ENCODE peak calls at places on chromosomes 1 and 21, in six cellular contexts. O is CD4-positive, alpha-beta T cell; K is keratinocyte; U is K562; R is psoas muscle; B is WERI-Rb-1. D is an unnamed sample. For H3K27me3, the result is how much of the 10 kb centered on the place peaks cover.

GRCh38 chr1:178143730-178144343 is 49.9 kb downstream of the RASAL2 start:
- DNase-seq in B (no peak), K (no peak), R (no peak), U (no peak), O (no peak), D (no peak)

GRCh38 chr1:34283142-34283541 is 106.4 kb downstream of the C1orf94 start:
- DNase-seq in U (no peak), K (no peak), O (no peak), R (no peak), B (no peak), D (no peak)

GRCh38 chr1:205237526-205238484 is 10.1 kb downstream of the TMCC2 start:
- DNase-seq in B (no peak), R (no peak), K (no peak), O (no peak), U (peak), D (no peak)

GRCh38 chr21:39934895-39935294 is 67.7 kb downstream of the PCP4 start:
- DNase-seq in B (no peak), K (no peak), R (no peak), O (no peak), U (no peak), D (no peak)

GRCh38 chr21:30676737-30677136 is 34.1 kb downstream of the KRTAP20-3 start:
- DNase-seq in O (no peak), K (no peak), B (no peak), U (no peak), R (no peak), D (no peak)

GRCh38 chr1:160756617-160757206 is 17.7 kb downstream of the SLAMF7 start:
- DNase-seq in K (no peak), B (no peak), U (no peak), O (no peak), R (no peak), D (no peak)

GRCh38 chr1:92973203-92973907 is 12.1 kb upstream of the DIPK1A start:
- DNase-seq in K (no peak), O (no peak), R (no peak), B (no peak), U (no peak), D (no peak)

GRCh38 chr1:230342019-230342418 is 84.1 kb downstream of the PGBD5 start:
- DNase-seq in R (no peak), U (no peak), B (peak), K (no peak), O (no peak), D (no peak)

GRCh38 chr1:223189903-223190724 is 47.1 kb upstream of the TLR5 start:
- DNase-seq in O (peak), B (no peak), R (no peak), U (no peak), K (no peak), D (no peak)

GRCh38 chr1:155892801-155893200 is 18.3 kb downstream of the RIT1 start:
- DNase-seq in U (no peak), K (no peak), O (no peak), R (no peak), B (no peak), D (no peak)

DNA sequence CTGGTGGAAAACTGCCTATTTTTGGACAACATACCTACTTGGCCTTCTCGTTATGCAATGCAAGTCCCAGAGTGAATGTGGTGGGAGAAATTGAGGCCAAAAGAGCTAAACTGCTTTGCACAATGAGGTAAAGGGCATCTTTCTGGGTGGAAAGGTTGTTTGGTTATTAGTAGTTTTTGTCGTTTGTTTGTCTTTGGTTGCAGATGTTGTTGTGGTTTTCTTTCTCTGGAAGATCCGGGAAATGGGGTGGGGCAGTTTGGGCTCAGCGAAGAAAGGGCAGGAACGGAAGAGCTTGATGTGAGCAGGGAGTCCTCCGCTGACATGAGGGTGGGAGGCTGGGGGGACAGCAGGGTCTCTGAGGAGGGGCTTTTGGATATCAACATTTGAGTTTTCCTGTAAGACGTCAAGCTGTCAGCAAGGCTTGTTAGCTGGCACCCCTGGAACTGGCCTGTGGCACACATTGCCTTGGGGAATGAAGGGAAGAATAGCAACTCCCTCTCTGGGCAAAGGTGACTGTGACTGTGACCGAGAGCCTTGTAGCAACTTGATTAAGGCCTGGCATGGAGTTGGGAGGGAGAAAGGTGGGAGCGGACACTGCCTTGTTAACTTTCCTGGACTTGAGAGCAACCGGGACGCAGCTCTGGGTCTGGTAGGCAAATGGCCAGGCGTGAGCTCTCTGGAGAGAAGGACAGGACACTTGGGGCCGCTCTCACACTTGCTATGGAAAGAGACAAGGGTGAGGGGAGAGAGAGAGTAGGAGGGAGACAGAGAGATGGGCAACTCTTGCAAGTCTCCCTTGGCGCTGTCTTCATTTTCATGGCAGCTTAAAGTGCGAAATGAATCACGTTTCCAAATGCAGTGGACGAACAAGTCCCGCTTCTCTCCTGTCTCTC is 15.4 kb upstream of the OPRD1 start:
- DNase-seq in O (no peak), B (peak), K (no peak), U (no peak), R (no peak), D (no peak)
- TF ChIP-seq CTCF in O (no peak), B (peak), K (no peak), U (peak), R (no peak), D (no peak)

DNA sequence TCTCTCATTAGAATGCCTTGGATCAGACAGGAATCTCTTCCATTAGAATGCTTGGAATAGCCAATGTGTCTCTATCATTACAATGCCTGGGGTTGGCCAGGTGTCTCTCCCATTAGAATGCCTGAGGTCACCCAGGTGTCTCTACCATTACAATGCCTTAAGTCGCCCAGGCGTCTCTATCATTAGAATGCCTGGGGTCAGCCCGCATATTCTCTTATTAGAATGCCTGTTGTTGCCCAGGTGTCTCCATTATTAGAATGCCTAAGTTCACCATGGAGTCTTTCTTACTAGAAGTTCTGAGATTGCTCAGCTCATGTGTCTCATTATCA is 60.2 kb downstream of the RNF187 start:
- DNase-seq in R (no peak), U (no peak), O (no peak), B (no peak), K (no peak), D (no peak)
- H3K27me3 ChIP-seq in R (under half), U (under half), O (under half), B (under half), K (under half), D (under half)

GRCh38 chr1:180365039-180365438 is 135.0 kb downstream of the LHX4 start:
- DNase-seq in O (no peak), K (no peak), B (peak), U (peak), R (no peak), D (no peak)
- TF ChIP-seq CTCF in O (no peak), K (no peak), B (peak), U (peak), R (peak), D (no peak)

GRCh38 chr21:44695641-44696040 is 1.3 kb upstream of the KRTAP10-12 start:
- DNase-seq in K (no peak), O (no peak), R (no peak), U (no peak), B (peak), D (no peak)

GRCh38 chr21:44692798-44693512 is 4.0 kb upstream of the KRTAP10-12 start:
- DNase-seq in K (no peak), U (no peak), B (no peak), R (no peak), O (no peak), D (no peak)

GRCh38 chr21:44695176-44695575 is 1.8 kb upstream of the KRTAP10-12 start:
- DNase-seq in O (no peak), U (peak), B (peak), R (peak), K (no peak), D (no peak)

GRCh38 chr21:44696572-44696971 is 400 bp upstream of the KRTAP10-12 start:
- DNase-seq in B (peak), O (no peak), K (no peak), R (no peak), U (no peak), D (no peak)

GRCh38 chr21:44694776-44695175 is 2.2 kb upstream of the KRTAP10-12 start:
- DNase-seq in O (no peak), B (no peak), R (no peak), U (no peak), K (no peak), D (no peak)
- H3K27me3 ChIP-seq in O (under half), B (under half), R (under half), U (under half), K (under half), D (under half)

DNA sequence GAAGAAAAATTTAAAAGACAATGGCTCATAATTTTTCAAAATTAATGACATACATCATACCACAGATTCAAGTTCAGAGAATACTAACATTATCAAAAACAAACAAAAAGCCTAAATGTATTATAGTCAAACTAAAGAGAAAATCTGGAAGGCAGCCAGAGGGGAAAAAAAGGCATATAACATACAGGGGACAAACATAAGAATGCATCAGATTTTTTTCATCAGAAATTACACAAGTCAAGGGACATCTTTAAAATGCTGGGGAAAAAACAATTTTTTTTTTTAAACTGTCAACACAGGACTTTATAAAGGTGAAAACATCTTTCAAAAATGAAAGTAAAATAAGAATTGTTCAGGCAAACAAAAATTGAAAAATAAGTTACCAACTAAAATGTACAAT is 478.4 kb upstream of the PLXNA2 start:
- DNase-seq in K (no peak), R (no peak), B (no peak), U (no peak), O (no peak), D (no peak)
- TF ChIP-seq CTCF in K (no peak), R (no peak), B (no peak), U (no peak), O (no peak), D (no peak)

D was measured in tibial nerve.